ENCODE peak calls at places on chromosome 14, in four cellular contexts. V is body of pancreas, T is mammary epithelial cell, S is PC-3. A is an unnamed sample.

GRCh38 chr14:23183479-23183878 is at the start of gene SLC7A8:
- DNase-seq in V (peak; percentile 72), T (no peak), S (peak; percentile 21), A (peak; percentile 74)

GRCh38 chr14:81348086-81348485 is 52.0 kb downstream of the STON2 start:
- DNase-seq in V (no peak), T (no peak), S (no peak), A (no peak)

GRCh38 chr14:68544150-68544892 is 248.5 kb downstream of the ZFP36L1 start:
- DNase-seq in V (peak; percentile 86), T (peak; percentile 99), S (peak; percentile 23), A (peak; percentile 60)

GRCh38 chr14:94961761-94962575 is 192.1 kb upstream of the GSC start:
- DNase-seq in V (no peak), T (no peak), S (no peak), A (no peak)

GRCh38 chr14:82224610-82225009 is 691.0 kb upstream of the SEL1L start:
- DNase-seq in V (no peak), T (no peak), S (no peak), A (no peak)

GRCh38 chr14:51564986-51565604 is 86.6 kb upstream of the FRMD6 start:
- DNase-seq in V (no peak), T (peak; percentile 79), S (peak; percentile 95), A (peak; percentile 22)

GRCh38 chr14:34911209-34912150 is 36.3 kb upstream of the BAZ1A start:
- DNase-seq in V (no peak), T (peak; percentile 8), S (peak; percentile 54), A (no peak)

GRCh38 chr14:59771577-59771976 is 99.0 kb downstream of the RTN1 start:
- DNase-seq in V (no peak), T (no peak), S (peak; percentile 55), A (no peak)

GRCh38 chr14:46580941-46581671 is 70.5 kb downstream of the RPL10L start:
- DNase-seq in V (peak; percentile 5), T (peak; percentile 6), S (peak; percentile 58), A (peak; percentile 20)

GRCh38 chr14:104603623-104604401 is 760 bp downstream of the TMEM179 start:
- DNase-seq in V (no peak), T (no peak), S (no peak), A (no peak)

GRCh38 chr14:104851896-104852663 is 13.0 kb upstream of the CEP170B start:
- DNase-seq in V (no peak), T (no peak), S (no peak), A (no peak)

GRCh38 chr14:100860556-100861187 is 34.8 kb downstream of the MEG3 start:
- DNase-seq in V (no peak), T (no peak), S (no peak), A (no peak)
- TF ChIP-seq CTCF in V (no peak), T (no peak), S (no peak), A (no peak)

DNA sequence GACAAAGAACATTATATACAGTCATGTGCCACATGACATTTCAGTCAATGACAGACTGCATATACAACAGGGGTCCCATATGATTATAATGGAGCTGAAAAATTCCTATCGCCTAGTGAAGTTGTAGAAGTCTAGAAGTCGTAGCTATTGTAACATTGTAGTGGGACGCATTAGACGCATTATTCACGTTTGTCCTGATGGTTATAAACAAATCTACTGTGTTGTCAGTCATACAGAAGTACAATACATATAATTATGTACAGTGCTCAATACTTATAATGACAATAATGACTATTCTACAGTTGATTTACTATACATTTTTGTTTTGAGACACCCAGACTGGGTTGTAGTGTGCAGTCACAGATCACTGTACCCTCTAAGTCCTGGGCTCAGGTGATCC is 64.1 kb upstream of the AP4S1 start:
- DNase-seq in V (no peak), T (no peak), S (no peak), A (no peak)
- H3K27ac ChIP-seq in V (no peak overlapping the region), T (no peak overlapping the region), S (no peak overlapping the region), A (no peak overlapping the region)

DNA sequence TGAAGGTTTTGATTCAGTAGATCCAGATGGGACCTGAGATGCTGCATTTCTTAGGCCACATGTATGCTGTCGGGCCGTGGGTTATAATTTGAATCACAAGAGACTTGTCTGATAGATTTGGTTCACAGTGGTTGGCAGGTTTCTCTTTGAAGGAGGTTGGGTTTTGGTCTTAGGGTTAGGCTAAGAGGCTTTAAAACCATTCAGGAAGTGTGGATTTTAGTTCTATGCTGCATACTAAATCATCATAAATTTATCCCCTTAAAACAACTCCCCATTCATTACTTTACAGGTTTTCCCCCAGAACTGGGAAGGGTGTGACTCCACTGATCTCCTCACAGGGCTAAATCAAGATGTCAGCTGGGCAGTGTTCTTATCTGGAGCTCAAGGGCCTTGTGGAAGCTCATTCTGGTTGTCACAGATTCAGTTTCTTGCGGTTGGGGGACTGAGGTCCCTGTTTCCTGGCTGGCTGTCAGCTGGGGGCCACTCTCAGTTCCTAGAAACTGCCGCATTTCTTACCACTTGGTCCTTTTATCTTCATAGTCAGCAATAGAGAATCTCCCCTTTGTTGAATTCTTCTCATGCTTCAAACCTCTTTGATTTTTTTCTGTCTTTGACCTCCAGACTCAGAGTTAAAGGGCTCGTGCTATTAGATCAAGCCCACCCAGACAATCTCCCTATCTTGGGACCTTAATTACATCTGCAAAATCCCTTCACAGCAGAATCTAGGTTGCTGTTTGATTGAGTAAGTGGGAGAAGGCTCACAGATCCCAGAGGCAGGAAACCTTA is 20.6 kb upstream of the PCNX1 start:
- DNase-seq in V (no peak), T (no peak), S (no peak), A (no peak)
- H3K4me1 ChIP-seq in V (peaks cover 9% of the 10 kb centered on the region), T (peaks cover 54% of the 10 kb centered on the region), S (no peaks in the 10 kb centered on the region), A (no peaks in the 10 kb centered on the region)

DNA sequence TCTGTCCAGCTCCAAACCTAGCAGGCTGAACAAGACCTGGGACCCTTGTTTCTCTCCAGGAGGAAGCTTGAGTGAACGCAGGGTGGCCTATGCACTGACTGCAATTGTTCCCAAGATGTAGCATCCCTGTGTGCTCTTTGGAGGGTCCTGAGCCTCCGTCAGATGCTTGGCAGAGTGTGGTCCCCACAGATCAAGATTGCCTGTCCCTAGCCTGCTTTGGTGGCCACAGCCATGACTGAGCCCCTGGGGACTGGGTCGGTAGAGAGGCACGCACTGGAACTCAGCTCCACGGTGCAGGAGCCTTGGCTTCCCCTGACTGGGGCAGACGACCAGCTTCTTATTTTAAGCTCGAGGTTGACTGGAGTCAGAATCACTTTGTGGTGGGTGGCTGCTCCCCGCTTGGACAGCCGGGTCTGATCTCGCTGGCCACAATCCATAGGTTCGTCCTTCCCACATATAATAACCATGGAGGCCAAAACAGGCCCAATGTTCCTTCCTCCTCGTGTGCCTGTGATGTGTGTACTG is 97.8 kb downstream of the LGMN start:
- DNase-seq in V (no peak), T (no peak), S (no peak), A (no peak)
- TF ChIP-seq CTCF in V (no peak), T (no peak), S (no peak), A (no peak)

GRCh38 chr14:49991491-49991890 is 98.6 kb downstream of the ARF6 start:
- DNase-seq in V (no peak), T (no peak), S (no peak), A (no peak)
- H3K27ac ChIP-seq in V (peak overlapping the region; percentile 8), T (no peak overlapping the region), S (no peak overlapping the region), A (no peak overlapping the region)

A was measured in colonic mucosa.